ENCODE peak calls at places on chromosomes 5 and 9, in nine cellular contexts. D is transverse colon, Q is sigmoid colon, R is non-pigmented ciliary epithelial cell, A is NCI-H1694 treated with DMSO at 0.1 percent for 48 hours, H is activated T-helper 1 cell treated with Interleukin-2 at 50 U/mL for 16 hours, F is left ventricle myocardium superior, W is SK-MEL-5, U is mesothelial cell of epicardium. K is an unnamed sample.

GRCh38 chr9:14062449-14063187 is 251.3 kb downstream of the NFIB start:
- DNase-seq in R (peak), F (no peak), D (no peak), U (no peak), H (no peak), Q (no peak), A (no peak), W (no peak), K (no peak)

GRCh38 chr9:9061599-9061998 is 1262.0 kb upstream of the DMAC1 start:
- DNase-seq in W (no peak), A (no peak), H (no peak), R (no peak), Q (no peak), D (no peak), F (no peak), U (no peak), K (no peak)

GRCh38 chr5:133936611-133937015 is 31.8 kb downstream of the C5orf15 start:
- DNase-seq in W (no peak), D (no peak), R (no peak), H (no peak), A (no peak), Q (no peak), F (no peak), U (no peak), K (no peak)

GRCh38 chr5:170483701-170484458 is 19.9 kb upstream of the KCNIP1 start:
- DNase-seq in F (no peak), A (no peak), H (no peak), U (no peak), W (peak), Q (no peak), R (no peak), D (no peak), K (no peak)

GRCh38 chr9:134181648-134182034 is 17.3 kb upstream of the RNU6ATAC start:
- DNase-seq in A (no peak), F (peak), R (no peak), W (no peak), Q (peak), D (no peak), H (no peak), U (no peak), K (no peak)

GRCh38 chr5:53649352-53649751 is 88.9 kb downstream of the NDUFS4 start:
- DNase-seq in U (no peak), F (no peak), W (no peak), D (no peak), A (no peak), R (no peak), H (no peak), Q (no peak), K (no peak)

GRCh38 chr5:77011498-77011897 is 18.7 kb upstream of the AGGF1 start:
- DNase-seq in F (no peak), H (no peak), A (no peak), U (no peak), W (no peak), Q (no peak), D (no peak), R (no peak), K (no peak)

GRCh38 chr5:138844812-138845513 is 30.2 kb downstream of the LRRTM2 start:
- DNase-seq in Q (no peak), U (no peak), D (no peak), A (no peak), F (no peak), W (no peak), H (no peak), R (peak), K (peak)

GRCh38 chr9:88998911-88999310 is 7.6 kb downstream of the S1PR3 start:
- DNase-seq in D (no peak), H (no peak), R (no peak), F (peak), U (no peak), A (no peak), Q (peak), W (no peak), K (no peak)

GRCh38 chr9:3956081-3956701 is 343.7 kb downstream of the GLIS3 start:
- DNase-seq in Q (no peak), W (no peak), U (no peak), D (no peak), R (no peak), F (no peak), H (no peak), A (no peak), K (no peak)

GRCh38 chr9:68533678-68534077 is 7.0 kb downstream of the TMEM252 start:
- DNase-seq in Q (no peak), R (no peak), U (no peak), W (no peak), D (no peak), H (no peak), F (no peak), A (peak), K (no peak)

GRCh38 chr5:35159370-35159742 is 70.9 kb downstream of the PRLR start:
- DNase-seq in U (no peak), R (no peak), Q (no peak), A (no peak), F (no peak), D (no peak), H (no peak), W (no peak), K (no peak)

GRCh38 chr9:122445155-122445749 is 32.5 kb downstream of the OR1J1 start:
- DNase-seq in W (no peak), H (no peak), R (peak), D (no peak), Q (no peak), F (no peak), A (no peak), U (no peak), K (peak)

GRCh38 chr9:135201711-135202110 is 114.2 kb downstream of the OLFM1 start:
- DNase-seq in H (no peak), D (no peak), R (no peak), W (no peak), U (no peak), F (no peak), A (no peak), Q (no peak), K (no peak)

GRCh38 chr9:128892223-128892892 is 10.4 kb downstream of the LRRC8A start:
- DNase-seq in F (peak), U (no peak), W (peak), Q (peak), A (no peak), D (peak), R (no peak), H (no peak), K (no peak)

GRCh38 chr5:180522350-180522749 is 28.2 kb downstream of the CNOT6 start:
- DNase-seq in U (no peak), H (no peak), W (no peak), D (no peak), R (no peak), Q (no peak), F (no peak), A (no peak), K (no peak)

GRCh38 chr5:159286420-159287035 is 23.4 kb downstream of the UBLCP1 start:
- DNase-seq in F (no peak), Q (no peak), A (peak), D (no peak), H (no peak), U (no peak), R (no peak), W (peak), K (no peak)

GRCh38 chr5:127228540-127229184 is 61.9 kb upstream of the MEGF10 start:
- DNase-seq in R (no peak), Q (no peak), F (no peak), A (no peak), H (no peak), D (peak), W (no peak), U (no peak), K (no peak)

GRCh38 chr9:136088481-136088938 is 6.6 kb downstream of the NACC2 start:
- DNase-seq in F (no peak), R (no peak), Q (no peak), W (no peak), H (no peak), U (no peak), A (no peak), D (no peak), K (no peak)

GRCh38 chr5:126918624-126918957 is 111.8 kb downstream of the MARCHF3 start:
- DNase-seq in U (no peak), F (no peak), R (no peak), W (no peak), Q (no peak), A (no peak), D (no peak), H (no peak), K (no peak)

GRCh38 chr9:12702160-12702758 is 9.1 kb downstream of the TYRP1 start:
- DNase-seq in A (peak), R (no peak), H (no peak), Q (peak), F (no peak), D (peak), W (peak), U (peak), K (no peak)

GRCh38 chr5:132439521-132440206 is 50.9 kb downstream of the IRF1 start:
- DNase-seq in A (no peak), F (peak), U (no peak), R (no peak), D (peak), Q (peak), H (no peak), W (no peak), K (no peak)

GRCh38 chr9:127388037-127388855 is 8.7 kb upstream of the SLC2A8 start:
- DNase-seq in W (peak), F (peak), U (peak), Q (peak), H (peak), A (no peak), D (peak), R (peak), K (peak)

GRCh38 chr9:129362287-129363098 is 184.4 kb upstream of the IER5L start:
- DNase-seq in D (no peak), R (no peak), F (no peak), H (no peak), A (no peak), W (no peak), U (no peak), Q (no peak), K (no peak)

GRCh38 chr5:122313941-122314340 is 1.9 kb downstream of the SNCAIP start:
- DNase-seq in U (no peak), F (no peak), D (no peak), W (no peak), R (no peak), H (no peak), Q (no peak), A (no peak), K (no peak)

GRCh38 chr9:126151031-126151670 is 175.5 kb upstream of the MVB12B start:
- DNase-seq in R (no peak), A (no peak), U (no peak), F (no peak), Q (no peak), W (no peak), H (no peak), D (peak), K (no peak)

GRCh38 chr5:54760182-54760935 is 225.0 kb downstream of the ESM1 start:
- DNase-seq in A (no peak), Q (no peak), H (no peak), F (no peak), D (no peak), R (no peak), W (no peak), U (no peak), K (peak)

GRCh38 chr9:84701801-84702200 is 32.3 kb downstream of the NTRK2 start:
- DNase-seq in Q (no peak), W (no peak), A (no peak), F (no peak), R (no peak), H (no peak), D (no peak), U (no peak), K (no peak)

GRCh38 chr9:111427186-111427585 is 57.0 kb downstream of the ECPAS start:
- DNase-seq in R (peak), H (no peak), W (no peak), A (no peak), F (no peak), U (no peak), Q (no peak), D (no peak), K (peak)

GRCh38 chr9:81312346-81312745 is 377.0 kb downstream of the TLE1 start:
- DNase-seq in F (no peak), U (no peak), Q (no peak), H (no peak), R (no peak), W (peak), D (no peak), A (no peak), K (no peak)

GRCh38 chr9:113350338-113350672 is 964 bp downstream of the BSPRY start:
- DNase-seq in D (peak), U (no peak), W (no peak), A (no peak), F (no peak), R (no peak), Q (no peak), H (no peak), K (no peak)

GRCh38 chr9:137878146-137878941 is 762 bp downstream of the CACNA1B start:
- DNase-seq in U (peak), D (no peak), F (peak), R (no peak), W (no peak), A (no peak), Q (no peak), H (no peak), K (no peak)

GRCh38 chr5:3226171-3226570 is 369.5 kb upstream of the IRX1 start:
- DNase-seq in W (peak), D (no peak), F (peak), R (no peak), U (no peak), H (no peak), A (no peak), Q (no peak), K (no peak)

GRCh38 chr5:133108481-133108921 is 56.7 kb downstream of the HSPA4 start:
- DNase-seq in W (peak), U (no peak), R (no peak), F (no peak), Q (no peak), D (no peak), H (no peak), A (no peak), K (no peak)

GRCh38 chr5:1553642-1554409 is 30.1 kb upstream of the LPCAT1 start:
- DNase-seq in D (no peak), A (no peak), F (no peak), R (no peak), U (no peak), Q (peak), H (no peak), W (no peak), K (no peak)

GRCh38 chr9:5633243-5633642 is 4.3 kb downstream of the RIC1 start:
- DNase-seq in A (no peak), F (no peak), U (no peak), H (no peak), D (no peak), W (no peak), R (no peak), Q (no peak), K (no peak)